ENCODE peak calls at places on chromosomes 16 and 17, in five cellular contexts. One of them, this sample, is unnamed.

GRCh38 chr17:73524941-73525679 is 119.1 kb downstream of the SDK2 start:
- DNase-seq in MM.1S: no peak
- DNase-seq in left ventricle myocardium inferior: no peak
- DNase-seq in sigmoid colon: no peak
- DNase-seq in heart right ventricle: no peak
- DNase-seq in this sample: no peak

GRCh38 chr16:82655315-82655714 is 28.5 kb downstream of the CDH13 start:
- DNase-seq in heart right ventricle: peak; percentile 40
- DNase-seq in sigmoid colon: peak; percentile 43
- DNase-seq in left ventricle myocardium inferior: no peak
- DNase-seq in MM.1S: no peak
- DNase-seq in this sample: no peak

GRCh38 chr17:7651097-7651958 is 602 bp downstream of the ATP1B2 start:
- DNase-seq in sigmoid colon: no peak
- DNase-seq in heart right ventricle: no peak
- DNase-seq in left ventricle myocardium inferior: no peak
- DNase-seq in MM.1S: no peak
- DNase-seq in this sample: no peak

GRCh38 chr17:50627782-50628601 is 6.7 kb upstream of the ABCC3 start:
- DNase-seq in sigmoid colon: no peak
- DNase-seq in heart right ventricle: no peak
- DNase-seq in MM.1S: peak; percentile 48
- DNase-seq in left ventricle myocardium inferior: no peak
- DNase-seq in this sample: no peak

GRCh38 chr17:72642720-72643119 is 449.8 kb downstream of the SLC39A11 start:
- DNase-seq in left ventricle myocardium inferior: no peak
- DNase-seq in heart right ventricle: no peak
- DNase-seq in MM.1S: no peak
- DNase-seq in sigmoid colon: no peak
- DNase-seq in this sample: no peak

GRCh38 chr16:72812651-72813050 is 235.3 kb downstream of the ZFHX3 start:
- DNase-seq in heart right ventricle: no peak
- DNase-seq in MM.1S: no peak
- DNase-seq in sigmoid colon: no peak
- DNase-seq in left ventricle myocardium inferior: no peak
- DNase-seq in this sample: no peak

GRCh38 chr17:39605492-39606433 is 2.0 kb downstream of the NEUROD2 start:
- DNase-seq in sigmoid colon: no peak
- DNase-seq in left ventricle myocardium inferior: no peak
- DNase-seq in heart right ventricle: no peak
- DNase-seq in MM.1S: no peak
- DNase-seq in this sample: no peak

GRCh38 chr17:47205419-47205963 is 3.7 kb upstream of the MYL4 start:
- DNase-seq in sigmoid colon: peak; percentile 70
- DNase-seq in MM.1S: peak; percentile 95
- DNase-seq in left ventricle myocardium inferior: peak; percentile 38
- DNase-seq in heart right ventricle: peak; percentile 54
- DNase-seq in this sample: no peak

GRCh38 chr17:35588196-35588920 is 1.2 kb downstream of the AP2B1 start:
- DNase-seq in MM.1S: no peak
- DNase-seq in left ventricle myocardium inferior: no peak
- DNase-seq in heart right ventricle: no peak
- DNase-seq in sigmoid colon: no peak
- DNase-seq in this sample: no peak

GRCh38 chr17:49707246-49707607 is 537 bp downstream of the SLC35B1 start:
- DNase-seq in heart right ventricle: no peak
- DNase-seq in sigmoid colon: no peak
- DNase-seq in MM.1S: peak; percentile 27
- DNase-seq in left ventricle myocardium inferior: no peak
- DNase-seq in this sample: no peak

GRCh38 chr17:17913695-17914332 is 58.4 kb downstream of the TOM1L2 start:
- DNase-seq in left ventricle myocardium inferior: peak; percentile 42
- DNase-seq in sigmoid colon: peak; percentile 92
- DNase-seq in MM.1S: peak; percentile 82
- DNase-seq in heart right ventricle: peak; percentile 60
- DNase-seq in this sample: no peak

GRCh38 chr17:39979021-39979660 is 1.5 kb upstream of the PSMD3 start:
- DNase-seq in heart right ventricle: no peak
- DNase-seq in left ventricle myocardium inferior: no peak
- DNase-seq in MM.1S: no peak
- DNase-seq in sigmoid colon: no peak
- DNase-seq in this sample: no peak

GRCh38 chr17:48054238-48055185 is 6.4 kb downstream of the NFE2L1 start:
- DNase-seq in MM.1S: no peak
- DNase-seq in sigmoid colon: peak; percentile 93
- DNase-seq in heart right ventricle: peak; percentile 73
- DNase-seq in left ventricle myocardium inferior: peak; percentile 76
- DNase-seq in this sample: no peak

GRCh38 chr17:66200685-66201092 is 8.8 kb upstream of the CEP112 start:
- DNase-seq in sigmoid colon: no peak
- DNase-seq in MM.1S: peak; percentile 53
- DNase-seq in left ventricle myocardium inferior: no peak
- DNase-seq in heart right ventricle: peak; percentile 29
- DNase-seq in this sample: no peak

GRCh38 chr17:1561420-1562177 is 993 bp downstream of the PITPNA start:
- DNase-seq in left ventricle myocardium inferior: no peak
- DNase-seq in MM.1S: peak; percentile 40
- DNase-seq in sigmoid colon: no peak
- DNase-seq in heart right ventricle: no peak
- DNase-seq in this sample: no peak

GRCh38 chr16:72878301-72879269 is 169.3 kb downstream of the ZFHX3 start:
- DNase-seq in MM.1S: no peak
- DNase-seq in heart right ventricle: no peak
- DNase-seq in left ventricle myocardium inferior: no peak
- DNase-seq in sigmoid colon: no peak
- DNase-seq in this sample: no peak

GRCh38 chr16:27665881-27666280 is 115.9 kb downstream of the KATNIP start:
- DNase-seq in left ventricle myocardium inferior: no peak
- DNase-seq in MM.1S: no peak
- DNase-seq in heart right ventricle: no peak
- DNase-seq in sigmoid colon: no peak
- DNase-seq in this sample: no peak

GRCh38 chr16:57260294-57260929 is 15.4 kb downstream of the ARL2BP start:
- DNase-seq in MM.1S: no peak
- DNase-seq in left ventricle myocardium inferior: no peak
- DNase-seq in heart right ventricle: no peak
- DNase-seq in sigmoid colon: peak; percentile 59
- DNase-seq in this sample: no peak

GRCh38 chr17:56018202-56018601 is 135.1 kb upstream of the ANKFN1 start:
- DNase-seq in sigmoid colon: no peak
- DNase-seq in MM.1S: no peak
- DNase-seq in left ventricle myocardium inferior: no peak
- DNase-seq in heart right ventricle: no peak
- DNase-seq in this sample: no peak

GRCh38 chr16:49183911-49184310 is 97.7 kb downstream of the CBLN1 start:
- DNase-seq in heart right ventricle: no peak
- DNase-seq in left ventricle myocardium inferior: no peak
- DNase-seq in MM.1S: peak; percentile 33
- DNase-seq in sigmoid colon: no peak
- DNase-seq in this sample: no peak

GRCh38 chr16:84616515-84616914 is 1.4 kb downstream of the COTL1 start:
- DNase-seq in MM.1S: no peak
- DNase-seq in heart right ventricle: no peak
- DNase-seq in sigmoid colon: no peak
- DNase-seq in left ventricle myocardium inferior: no peak
- DNase-seq in this sample: no peak

GRCh38 chr16:28984619-28985135 is at the start of gene LAT:
- DNase-seq in sigmoid colon: no peak
- DNase-seq in MM.1S: peak; percentile 69
- DNase-seq in heart right ventricle: no peak
- DNase-seq in left ventricle myocardium inferior: no peak
- DNase-seq in this sample: no peak

GRCh38 chr17:64131606-64132270 is 1.8 kb upstream of the ERN1 start:
- DNase-seq in left ventricle myocardium inferior: no peak
- DNase-seq in MM.1S: peak; percentile 73
- DNase-seq in sigmoid colon: no peak
- DNase-seq in heart right ventricle: no peak
- DNase-seq in this sample: no peak

GRCh38 chr16:48335961-48336360 is 49.3 kb downstream of the SIAH1 start:
- DNase-seq in heart right ventricle: no peak
- DNase-seq in sigmoid colon: no peak
- DNase-seq in MM.1S: no peak
- DNase-seq in left ventricle myocardium inferior: no peak
- DNase-seq in this sample: no peak

GRCh38 chr17:40666366-40666765 is 1.4 kb upstream of the KRT222 start:
- DNase-seq in heart right ventricle: no peak
- DNase-seq in left ventricle myocardium inferior: no peak
- DNase-seq in MM.1S: no peak
- DNase-seq in sigmoid colon: no peak
- DNase-seq in this sample: no peak

GRCh38 chr17:70483624-70484023 is 314.3 kb downstream of the KCNJ2 start:
- DNase-seq in MM.1S: no peak
- DNase-seq in left ventricle myocardium inferior: no peak
- DNase-seq in sigmoid colon: no peak
- DNase-seq in heart right ventricle: no peak
- DNase-seq in this sample: no peak

GRCh38 chr16:71345031-71345430 is 13.5 kb upstream of the CALB2 start:
- DNase-seq in sigmoid colon: no peak
- DNase-seq in heart right ventricle: no peak
- DNase-seq in left ventricle myocardium inferior: no peak
- DNase-seq in MM.1S: no peak
- DNase-seq in this sample: no peak

GRCh38 chr17:2123467-2124251 is 68.8 kb downstream of the HIC1 start:
- DNase-seq in MM.1S: no peak
- DNase-seq in sigmoid colon: no peak
- DNase-seq in left ventricle myocardium inferior: no peak
- DNase-seq in heart right ventricle: peak; percentile 19
- DNase-seq in this sample: no peak

GRCh38 chr16:60929-61878 is 7.6 kb downstream of the SNRNP25 start:
- DNase-seq in left ventricle myocardium inferior: no peak
- DNase-seq in MM.1S: no peak
- DNase-seq in heart right ventricle: no peak
- DNase-seq in sigmoid colon: peak; percentile 65
- DNase-seq in this sample: peak; percentile 69

GRCh38 chr17:29847118-29847517 is 82.9 kb downstream of the SSH2 start:
- DNase-seq in heart right ventricle: no peak
- DNase-seq in MM.1S: no peak
- DNase-seq in left ventricle myocardium inferior: no peak
- DNase-seq in sigmoid colon: no peak
- DNase-seq in this sample: no peak

GRCh38 chr17:29847527-29847931 is 82.5 kb downstream of the SSH2 start:
- DNase-seq in left ventricle myocardium inferior: no peak
- DNase-seq in sigmoid colon: no peak
- DNase-seq in MM.1S: no peak
- DNase-seq in heart right ventricle: no peak
- DNase-seq in this sample: no peak

GRCh38 chr17:29844339-29845048 is 85.5 kb downstream of the SSH2 start:
- DNase-seq in MM.1S: no peak
- DNase-seq in heart right ventricle: peak; percentile 37
- DNase-seq in sigmoid colon: no peak
- DNase-seq in left ventricle myocardium inferior: no peak
- DNase-seq in this sample: no peak

GRCh38 chr17:29846298-29846697 is 83.7 kb downstream of the SSH2 start:
- DNase-seq in sigmoid colon: no peak
- DNase-seq in MM.1S: no peak
- DNase-seq in left ventricle myocardium inferior: no peak
- DNase-seq in heart right ventricle: no peak
- DNase-seq in this sample: no peak

GRCh38 chr17:29848737-29849136 is 81.3 kb downstream of the SSH2 start:
- DNase-seq in MM.1S: no peak
- DNase-seq in left ventricle myocardium inferior: no peak
- DNase-seq in sigmoid colon: no peak
- DNase-seq in heart right ventricle: no peak
- DNase-seq in this sample: no peak
- H3K27ac ChIP-seq in MM.1S: no peak overlapping the region
- H3K27ac ChIP-seq in left ventricle myocardium inferior: no peak overlapping the region
- H3K27ac ChIP-seq in sigmoid colon: no peak overlapping the region
- H3K27ac ChIP-seq in heart right ventricle: no peak overlapping the region
- H3K27ac ChIP-seq in this sample: no peak overlapping the region

GRCh38 chr16:1712791-1713261 is 6.8 kb downstream of the MAPK8IP3 start:
- DNase-seq in left ventricle myocardium inferior: no peak
- DNase-seq in MM.1S: no peak
- DNase-seq in heart right ventricle: no peak
- DNase-seq in sigmoid colon: no peak
- DNase-seq in this sample: no peak

GRCh38 chr16:1715220-1715619 is 9.2 kb downstream of the MAPK8IP3 start:
- DNase-seq in heart right ventricle: no peak
- DNase-seq in MM.1S: no peak
- DNase-seq in sigmoid colon: no peak
- DNase-seq in left ventricle myocardium inferior: no peak
- DNase-seq in this sample: no peak

GRCh38 chr16:1713331-1713730 is 7.3 kb downstream of the MAPK8IP3 start:
- DNase-seq in sigmoid colon: no peak
- DNase-seq in heart right ventricle: no peak
- DNase-seq in MM.1S: no peak
- DNase-seq in left ventricle myocardium inferior: no peak
- DNase-seq in this sample: no peak

GRCh38 chr16:1710811-1711507 is 5.0 kb downstream of the MAPK8IP3 start:
- DNase-seq in sigmoid colon: no peak
- DNase-seq in left ventricle myocardium inferior: no peak
- DNase-seq in MM.1S: no peak
- DNase-seq in heart right ventricle: no peak
- DNase-seq in this sample: no peak

DNA sequence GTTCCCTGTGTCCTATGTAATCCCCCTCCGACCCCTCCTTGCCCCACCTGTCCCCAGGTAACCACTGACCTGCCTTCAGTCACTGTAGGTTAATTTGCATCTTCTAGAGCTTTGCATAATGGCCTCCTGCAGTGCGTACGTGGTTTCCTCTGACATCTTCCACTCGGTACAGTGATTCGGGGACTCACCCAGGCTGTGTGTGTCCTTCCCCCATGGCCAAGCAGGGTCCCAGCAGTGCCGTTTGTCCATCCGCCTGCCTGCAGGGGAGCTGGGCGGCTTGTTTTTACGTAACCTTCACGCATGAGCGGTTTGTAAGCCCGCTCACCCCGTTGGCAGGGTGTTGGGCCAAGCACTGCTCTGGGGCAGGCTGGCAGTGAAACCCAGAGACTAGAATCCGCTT is 7.9 kb downstream of the MAPK8IP3 start:
- DNase-seq in sigmoid colon: no peak
- DNase-seq in left ventricle myocardium inferior: no peak
- DNase-seq in MM.1S: no peak
- DNase-seq in heart right ventricle: no peak
- DNase-seq in this sample: no peak
- H3K27ac ChIP-seq in sigmoid colon: no peak overlapping the region
- H3K27ac ChIP-seq in left ventricle myocardium inferior: no peak overlapping the region
- H3K27ac ChIP-seq in MM.1S: no peak overlapping the region
- H3K27ac ChIP-seq in heart right ventricle: no peak overlapping the region
- H3K27ac ChIP-seq in this sample: no peak overlapping the region

DNA sequence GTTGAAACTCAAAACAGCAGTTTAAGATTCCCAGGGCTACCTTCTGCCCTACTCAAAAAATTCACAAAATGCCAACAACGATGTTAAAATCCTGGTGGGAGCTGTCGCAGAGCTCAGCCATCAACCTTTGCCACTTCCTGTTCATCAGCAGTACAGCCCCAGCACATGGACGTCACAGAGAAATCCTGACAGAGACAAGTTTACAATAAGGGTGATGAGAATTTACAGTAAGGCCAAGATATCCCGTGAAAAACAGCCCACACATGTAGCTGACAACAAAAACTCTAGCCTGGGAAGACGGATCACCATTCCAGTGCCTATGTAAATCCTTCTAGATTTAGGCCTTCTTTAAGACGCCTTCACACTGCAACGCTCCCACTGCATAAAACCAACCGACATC is 18.8 kb downstream of the USP22 start:
- DNase-seq in heart right ventricle: no peak
- DNase-seq in left ventricle myocardium inferior: no peak
- DNase-seq in sigmoid colon: peak; percentile 47
- DNase-seq in MM.1S: no peak
- DNase-seq in this sample: no peak
- H3K27ac ChIP-seq in heart right ventricle: no peak overlapping the region
- H3K27ac ChIP-seq in left ventricle myocardium inferior: peak overlapping the region; percentile 45
- H3K27ac ChIP-seq in sigmoid colon: peak overlapping the region; percentile 79
- H3K27ac ChIP-seq in MM.1S: no peak overlapping the region
- H3K27ac ChIP-seq in this sample: no peak overlapping the region

GRCh38 chr16:25155553-25156460 is 44.3 kb downstream of the LCMT1 start:
- DNase-seq in left ventricle myocardium inferior: no peak
- DNase-seq in MM.1S: no peak
- DNase-seq in sigmoid colon: no peak
- DNase-seq in heart right ventricle: no peak
- DNase-seq in this sample: no peak
- H3K27ac ChIP-seq in left ventricle myocardium inferior: no peak overlapping the region
- H3K27ac ChIP-seq in MM.1S: no peak overlapping the region
- H3K27ac ChIP-seq in sigmoid colon: no peak overlapping the region
- H3K27ac ChIP-seq in heart right ventricle: no peak overlapping the region
- H3K27ac ChIP-seq in this sample: no peak overlapping the region

This sample was measured in coronary artery.